ENCODE peak calls at places on chromosomes 5 and 9, in eight cellular contexts. One of them, this sample, is unnamed.

GRCh38 chr5:155092318-155092717 is 78.8 kb downstream of the KIF4B start:
- DNase-seq in mucosa of descending colon: no peak
- DNase-seq in HEK293T: no peak
- DNase-seq in astrocyte of the spinal cord: no peak
- DNase-seq in posterior vena cava: no peak
- DNase-seq in AG10803: no peak
- DNase-seq in left lobe of liver: no peak
- DNase-seq in NB4: no peak
- DNase-seq in this sample: no peak

GRCh38 chr9:81570083-81570482 is 119.3 kb downstream of the TLE1 start:
- DNase-seq in mucosa of descending colon: no peak
- DNase-seq in HEK293T: no peak
- DNase-seq in astrocyte of the spinal cord: no peak
- DNase-seq in posterior vena cava: no peak
- DNase-seq in AG10803: no peak
- DNase-seq in left lobe of liver: no peak
- DNase-seq in NB4: no peak
- DNase-seq in this sample: no peak

GRCh38 chr9:132699926-132700325 is 29.7 kb downstream of the GTF3C4 start:
- DNase-seq in mucosa of descending colon: no peak
- DNase-seq in HEK293T: no peak
- DNase-seq in astrocyte of the spinal cord: no peak
- DNase-seq in posterior vena cava: no peak
- DNase-seq in AG10803: peak
- DNase-seq in left lobe of liver: no peak
- DNase-seq in NB4: no peak
- DNase-seq in this sample: no peak

GRCh38 chr9:93905473-93906133 is 49.6 kb downstream of the BARX1 start:
- DNase-seq in mucosa of descending colon: no peak
- DNase-seq in HEK293T: no peak
- DNase-seq in astrocyte of the spinal cord: no peak
- DNase-seq in posterior vena cava: peak
- DNase-seq in AG10803: no peak
- DNase-seq in left lobe of liver: no peak
- DNase-seq in NB4: no peak
- DNase-seq in this sample: no peak

GRCh38 chr5:1551426-1551825 is 27.7 kb upstream of the LPCAT1 start:
- DNase-seq in mucosa of descending colon: no peak
- DNase-seq in HEK293T: no peak
- DNase-seq in astrocyte of the spinal cord: no peak
- DNase-seq in posterior vena cava: peak
- DNase-seq in AG10803: no peak
- DNase-seq in left lobe of liver: peak
- DNase-seq in NB4: no peak
- DNase-seq in this sample: no peak

GRCh38 chr9:120925535-120926396 is 830 bp downstream of the TRAF1 start:
- DNase-seq in mucosa of descending colon: peak
- DNase-seq in HEK293T: no peak
- DNase-seq in astrocyte of the spinal cord: peak
- DNase-seq in posterior vena cava: peak
- DNase-seq in AG10803: peak
- DNase-seq in left lobe of liver: no peak
- DNase-seq in NB4: peak
- DNase-seq in this sample: no peak

GRCh38 chr5:53302524-53302923 is 177.9 kb upstream of the FST start:
- DNase-seq in mucosa of descending colon: no peak
- DNase-seq in HEK293T: no peak
- DNase-seq in astrocyte of the spinal cord: peak
- DNase-seq in posterior vena cava: no peak
- DNase-seq in AG10803: peak
- DNase-seq in left lobe of liver: no peak
- DNase-seq in NB4: no peak
- DNase-seq in this sample: no peak

GRCh38 chr5:72937517-72938061 is 18.3 kb upstream of the FCHO2 start:
- DNase-seq in mucosa of descending colon: no peak
- DNase-seq in HEK293T: no peak
- DNase-seq in astrocyte of the spinal cord: no peak
- DNase-seq in posterior vena cava: no peak
- DNase-seq in AG10803: no peak
- DNase-seq in left lobe of liver: no peak
- DNase-seq in NB4: peak
- DNase-seq in this sample: no peak

GRCh38 chr5:36301858-36302603 is at the start of gene RANBP3L:
- DNase-seq in mucosa of descending colon: peak
- DNase-seq in HEK293T: peak
- DNase-seq in astrocyte of the spinal cord: peak
- DNase-seq in posterior vena cava: no peak
- DNase-seq in AG10803: no peak
- DNase-seq in left lobe of liver: peak
- DNase-seq in NB4: peak
- DNase-seq in this sample: peak

GRCh38 chr5:98144710-98145109 is 628.8 kb upstream of the RGMB start:
- DNase-seq in mucosa of descending colon: no peak
- DNase-seq in HEK293T: no peak
- DNase-seq in astrocyte of the spinal cord: no peak
- DNase-seq in posterior vena cava: no peak
- DNase-seq in AG10803: no peak
- DNase-seq in left lobe of liver: no peak
- DNase-seq in NB4: no peak
- DNase-seq in this sample: no peak

GRCh38 chr9:134560654-134561053 is 80.9 kb upstream of the COL5A1 start:
- DNase-seq in mucosa of descending colon: no peak
- DNase-seq in HEK293T: no peak
- DNase-seq in astrocyte of the spinal cord: no peak
- DNase-seq in posterior vena cava: no peak
- DNase-seq in AG10803: no peak
- DNase-seq in left lobe of liver: peak
- DNase-seq in NB4: peak
- DNase-seq in this sample: no peak

GRCh38 chr5:79396265-79396664 is 117.7 kb downstream of the HOMER1 start:
- DNase-seq in mucosa of descending colon: no peak
- DNase-seq in HEK293T: no peak
- DNase-seq in astrocyte of the spinal cord: peak
- DNase-seq in posterior vena cava: no peak
- DNase-seq in AG10803: peak
- DNase-seq in left lobe of liver: no peak
- DNase-seq in NB4: no peak
- DNase-seq in this sample: no peak

GRCh38 chr9:20391208-20391607 is 231.1 kb downstream of the MLLT3 start:
- DNase-seq in mucosa of descending colon: no peak
- DNase-seq in HEK293T: no peak
- DNase-seq in astrocyte of the spinal cord: no peak
- DNase-seq in posterior vena cava: no peak
- DNase-seq in AG10803: no peak
- DNase-seq in left lobe of liver: no peak
- DNase-seq in NB4: no peak
- DNase-seq in this sample: no peak

GRCh38 chr9:6944896-6945295 is 187.1 kb downstream of the KDM4C start:
- DNase-seq in mucosa of descending colon: no peak
- DNase-seq in HEK293T: no peak
- DNase-seq in astrocyte of the spinal cord: peak
- DNase-seq in posterior vena cava: no peak
- DNase-seq in AG10803: peak
- DNase-seq in left lobe of liver: no peak
- DNase-seq in NB4: no peak
- DNase-seq in this sample: no peak

GRCh38 chr9:4301971-4302427 is 2.1 kb upstream of the GLIS3 start:
- DNase-seq in mucosa of descending colon: peak
- DNase-seq in HEK293T: no peak
- DNase-seq in astrocyte of the spinal cord: peak
- DNase-seq in posterior vena cava: peak
- DNase-seq in AG10803: peak
- DNase-seq in left lobe of liver: no peak
- DNase-seq in NB4: peak
- DNase-seq in this sample: no peak

GRCh38 chr9:70111042-70111602 is 67.5 kb downstream of the MAMDC2 start:
- DNase-seq in mucosa of descending colon: peak
- DNase-seq in HEK293T: peak
- DNase-seq in astrocyte of the spinal cord: peak
- DNase-seq in posterior vena cava: peak
- DNase-seq in AG10803: peak
- DNase-seq in left lobe of liver: peak
- DNase-seq in NB4: peak
- DNase-seq in this sample: peak

GRCh38 chr9:130128782-130129424 is 43.3 kb upstream of the NCS1 start:
- DNase-seq in mucosa of descending colon: peak
- DNase-seq in HEK293T: no peak
- DNase-seq in astrocyte of the spinal cord: peak
- DNase-seq in posterior vena cava: peak
- DNase-seq in AG10803: peak
- DNase-seq in left lobe of liver: no peak
- DNase-seq in NB4: peak
- DNase-seq in this sample: no peak

GRCh38 chr9:92804727-92805126 is 40.1 kb upstream of the BICD2 start:
- DNase-seq in mucosa of descending colon: no peak
- DNase-seq in HEK293T: no peak
- DNase-seq in astrocyte of the spinal cord: no peak
- DNase-seq in posterior vena cava: no peak
- DNase-seq in AG10803: peak
- DNase-seq in left lobe of liver: no peak
- DNase-seq in NB4: no peak
- DNase-seq in this sample: no peak

GRCh38 chr9:69820955-69821788 is 555 bp downstream of the CFAP95 start:
- DNase-seq in mucosa of descending colon: no peak
- DNase-seq in HEK293T: no peak
- DNase-seq in astrocyte of the spinal cord: no peak
- DNase-seq in posterior vena cava: no peak
- DNase-seq in AG10803: no peak
- DNase-seq in left lobe of liver: no peak
- DNase-seq in NB4: no peak
- DNase-seq in this sample: no peak

GRCh38 chr5:96963267-96963666 is 27.4 kb downstream of the LNPEP start:
- DNase-seq in mucosa of descending colon: peak
- DNase-seq in HEK293T: peak
- DNase-seq in astrocyte of the spinal cord: peak
- DNase-seq in posterior vena cava: peak
- DNase-seq in AG10803: peak
- DNase-seq in left lobe of liver: no peak
- DNase-seq in NB4: peak
- DNase-seq in this sample: no peak

GRCh38 chr5:42423285-42424152 is at the start of gene GHR:
- DNase-seq in mucosa of descending colon: peak
- DNase-seq in HEK293T: peak
- DNase-seq in astrocyte of the spinal cord: peak
- DNase-seq in posterior vena cava: peak
- DNase-seq in AG10803: peak
- DNase-seq in left lobe of liver: peak
- DNase-seq in NB4: peak
- DNase-seq in this sample: peak

GRCh38 chr5:93578813-93579560 is 2.0 kb downstream of the NR2F1-AS1 start:
- DNase-seq in mucosa of descending colon: no peak
- DNase-seq in HEK293T: no peak
- DNase-seq in astrocyte of the spinal cord: peak
- DNase-seq in posterior vena cava: peak
- DNase-seq in AG10803: peak
- DNase-seq in left lobe of liver: no peak
- DNase-seq in NB4: peak
- DNase-seq in this sample: peak

GRCh38 chr5:80034962-80035821 is at the start of gene THBS4:
- DNase-seq in mucosa of descending colon: no peak
- DNase-seq in HEK293T: no peak
- DNase-seq in astrocyte of the spinal cord: no peak
- DNase-seq in posterior vena cava: no peak
- DNase-seq in AG10803: no peak
- DNase-seq in left lobe of liver: no peak
- DNase-seq in NB4: no peak
- DNase-seq in this sample: no peak

GRCh38 chr9:129028192-129028966 is at the start of gene SH3GLB2:
- DNase-seq in mucosa of descending colon: peak
- DNase-seq in HEK293T: peak
- DNase-seq in astrocyte of the spinal cord: peak
- DNase-seq in posterior vena cava: peak
- DNase-seq in AG10803: peak
- DNase-seq in left lobe of liver: peak
- DNase-seq in NB4: peak
- DNase-seq in this sample: peak

GRCh38 chr5:171415115-171415730 is 4.2 kb upstream of the FGF18 start:
- DNase-seq in mucosa of descending colon: no peak
- DNase-seq in HEK293T: no peak
- DNase-seq in astrocyte of the spinal cord: peak
- DNase-seq in posterior vena cava: no peak
- DNase-seq in AG10803: peak
- DNase-seq in left lobe of liver: no peak
- DNase-seq in NB4: peak
- DNase-seq in this sample: no peak

This sample was measured in NCI-H524.